ENCODE peak calls at places on chromosomes 13 and 19, in five cellular contexts. N, P, M, I and C are unnamed samples.

GRCh38 chr19:40216777-40217026 is 1.5 kb downstream of the TTC9B start:
- DNase-seq in N (no peak), P (no peak), M (no peak), I (no peak), C (no peak)

GRCh38 chr13:109162248-109163051 is 533.0 kb downstream of the MYO16 start:
- DNase-seq in N (peak; percentile 98), P (no peak), M (no peak), I (no peak), C (no peak)

GRCh38 chr19:13993554-13994308 is 12.4 kb downstream of the RFX1 start:
- DNase-seq in N (no peak), P (no peak), M (no peak), I (no peak), C (no peak)

GRCh38 chr19:55440411-55441105 is 2.5 kb downstream of the SHISA7 start:
- DNase-seq in N (no peak), P (no peak), M (no peak), I (no peak), C (no peak)

GRCh38 chr13:41610426-41610825 is 153.1 kb downstream of the RGCC start:
- DNase-seq in N (no peak), P (peak; percentile 56), M (no peak), I (no peak), C (no peak)

GRCh38 chr19:1085676-1086442 is 9.3 kb downstream of the POLR2E start:
- DNase-seq in N (no peak), P (no peak), M (no peak), I (no peak), C (no peak)

GRCh38 chr19:54160182-54160811 is 776 bp upstream of the LENG1 start:
- DNase-seq in N (no peak), P (no peak), M (no peak), I (no peak), C (no peak)

GRCh38 chr13:41614671-41615519 is 157.5 kb downstream of the RGCC start:
- DNase-seq in N (no peak), P (no peak), M (no peak), I (no peak), C (no peak)

GRCh38 chr13:35716186-35716585 is 239.7 kb upstream of the MAB21L1 start:
- DNase-seq in N (no peak), P (no peak), M (no peak), I (no peak), C (no peak)

GRCh38 chr19:38946229-38947010 is 15.7 kb downstream of the MRPS12 start:
- DNase-seq in N (no peak), P (no peak), M (no peak), I (no peak), C (no peak)

GRCh38 chr19:54952591-54953344 is 5.4 kb upstream of the NLRP7 start:
- DNase-seq in N (no peak), P (no peak), M (no peak), I (no peak), C (no peak)

DNA sequence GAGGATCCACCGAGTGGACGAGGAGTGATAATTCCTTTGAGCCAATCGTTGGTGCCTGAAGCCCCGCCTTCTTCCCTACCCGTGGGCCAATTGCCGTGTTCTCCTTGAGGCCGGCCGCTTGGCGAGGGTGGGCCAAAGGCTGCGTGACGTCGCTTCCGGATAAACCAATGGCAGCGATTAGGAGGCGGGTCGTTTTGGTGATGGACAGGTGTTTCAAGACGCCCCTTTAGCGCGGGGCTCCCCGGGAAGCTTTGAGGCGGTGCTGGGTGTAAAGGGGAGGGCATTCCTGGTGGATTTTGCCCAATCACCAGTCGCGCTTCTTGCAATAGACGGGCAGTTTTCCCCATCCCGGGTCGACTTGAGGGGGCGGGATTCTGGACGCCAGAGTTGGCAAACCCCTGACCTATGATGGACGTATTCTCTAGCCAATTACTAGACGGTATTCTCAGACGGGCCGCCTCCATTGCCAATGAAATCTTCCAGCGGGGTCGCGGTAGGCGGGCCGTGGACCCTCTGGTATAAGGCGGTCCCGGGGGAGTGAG is 310 bp upstream of the PRMT1 start:
- DNase-seq in N (peak; percentile 99), P (peak; percentile 99), M (peak; percentile 99), I (peak; percentile 99), C (peak; percentile 98)
- H3K4me3 ChIP-seq in N (peak overlapping the region; percentile 100), P (peak overlapping the region; percentile 98), M (peak overlapping the region; percentile 82), I (peak overlapping the region; percentile 87), C (peak overlapping the region; percentile 81)

GRCh38 chr13:66689037-66689619 is 541.0 kb downstream of the PCDH9 start:
- DNase-seq in N (no peak), P (no peak), M (no peak), I (no peak), C (no peak)
- H3K4me3 ChIP-seq in N (no peak overlapping the region), P (no peak overlapping the region), M (no peak overlapping the region), I (no peak overlapping the region), C (no peak overlapping the region)

GRCh38 chr19:11404588-11405258 is 14.4 kb downstream of the RGL3 start:
- DNase-seq in N (no peak), P (no peak), M (no peak), I (no peak), C (no peak)

GRCh38 chr19:11410682-11411081 is 8.4 kb downstream of the RGL3 start:
- DNase-seq in N (no peak), P (no peak), M (no peak), I (no peak), C (peak; percentile 44)

GRCh38 chr19:11401808-11402543 is 17.1 kb downstream of the RGL3 start:
- DNase-seq in N (no peak), P (no peak), M (no peak), I (no peak), C (no peak)

GRCh38 chr19:11408591-11408990 is 10.5 kb downstream of the RGL3 start:
- DNase-seq in N (no peak), P (no peak), M (no peak), I (no peak), C (no peak)

DNA sequence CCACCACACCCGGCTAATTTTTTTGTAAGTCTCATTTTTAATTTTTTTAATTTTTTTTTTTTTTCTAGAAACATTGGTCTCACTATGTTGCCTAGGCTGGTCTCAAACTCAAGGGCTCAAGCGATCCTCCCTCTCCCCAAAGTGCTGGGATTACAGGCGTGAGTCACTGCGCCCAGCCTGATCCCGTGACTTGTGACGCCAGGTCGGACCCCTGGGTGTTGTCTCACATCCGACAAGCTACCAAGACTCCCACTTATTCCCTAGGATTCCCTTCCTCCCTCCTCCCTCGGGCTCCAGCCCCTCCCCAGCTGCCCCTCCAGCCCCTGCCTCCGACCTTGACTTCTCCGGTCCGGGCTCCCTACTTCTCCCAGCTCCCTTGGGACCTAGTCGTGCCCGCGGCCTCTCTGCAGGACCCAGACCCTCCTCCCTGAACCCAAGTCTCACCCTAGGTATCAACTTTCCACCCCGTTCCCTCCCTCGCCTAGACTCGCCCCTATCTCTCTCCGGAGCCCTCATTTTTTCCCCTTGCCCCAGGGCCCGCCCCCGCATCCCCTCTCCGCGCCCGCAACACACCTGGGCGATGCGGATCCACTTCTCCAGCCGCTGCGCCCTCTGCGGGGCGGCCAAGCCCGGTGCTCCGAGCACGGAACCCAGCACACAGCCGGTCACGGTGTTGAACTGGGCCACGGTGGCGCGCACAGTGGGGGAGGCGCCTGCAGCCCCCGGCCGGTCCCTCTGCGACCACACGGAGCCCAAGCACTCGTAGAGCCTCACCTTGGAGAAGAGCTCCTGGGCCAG is 13.1 kb downstream of the RGL3 start:
- DNase-seq in N (no peak), P (no peak), M (no peak), I (no peak), C (no peak)
- H3K4me3 ChIP-seq in N (no peak overlapping the region), P (no peak overlapping the region), M (no peak overlapping the region), I (no peak overlapping the region), C (no peak overlapping the region)

GRCh38 chr19:8367327-8368001 is 3.5 kb downstream of the ANGPTL4 start:
- DNase-seq in N (no peak), P (peak; percentile 91), M (no peak), I (peak; percentile 71), C (peak; percentile 91)

GRCh38 chr19:8363803-8364771 is at the start of gene ANGPTL4:
- DNase-seq in N (no peak), P (peak; percentile 77), M (peak; percentile 8), I (peak; percentile 53), C (no peak)

GRCh38 chr19:8366961-8367326 is 3.0 kb downstream of the ANGPTL4 start:
- DNase-seq in N (no peak), P (no peak), M (no peak), I (no peak), C (no peak)

GRCh38 chr19:8368136-8368535 is 4.2 kb downstream of the ANGPTL4 start:
- DNase-seq in N (no peak), P (no peak), M (no peak), I (no peak), C (no peak)

DNA sequence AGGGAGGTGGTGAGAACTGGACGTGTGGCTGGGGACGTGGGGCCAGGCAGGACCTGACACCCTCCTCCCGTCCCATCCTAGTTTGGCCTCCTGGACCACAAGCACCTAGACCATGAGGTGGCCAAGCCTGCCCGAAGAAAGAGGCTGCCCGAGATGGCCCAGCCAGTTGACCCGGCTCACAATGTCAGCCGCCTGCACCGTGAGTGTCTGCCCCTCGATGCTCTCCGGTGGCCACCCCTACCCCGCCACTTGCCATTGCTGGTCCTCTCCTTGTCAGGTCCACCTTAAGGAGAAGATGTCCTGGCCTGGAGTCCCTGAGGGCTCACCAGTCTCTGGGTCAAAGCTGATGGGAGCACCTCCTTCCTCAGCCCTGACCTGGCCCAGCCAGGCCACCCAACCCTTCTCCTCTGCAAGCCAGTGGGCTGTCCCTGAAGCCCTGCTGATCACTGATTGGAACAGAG is 2.2 kb downstream of the ANGPTL4 start:
- DNase-seq in N (no peak), P (no peak), M (no peak), I (no peak), C (no peak)
- H3K4me3 ChIP-seq in N (no peak overlapping the region), P (peak overlapping the region; percentile 80), M (no peak overlapping the region), I (no peak overlapping the region), C (no peak overlapping the region)

GRCh38 chr13:98397221-98397620 is 179.7 kb downstream of the STK24 start:
- DNase-seq in N (no peak), P (no peak), M (no peak), I (no peak), C (no peak)

GRCh38 chr13:98393873-98394272 is 183.0 kb downstream of the STK24 start:
- DNase-seq in N (no peak), P (no peak), M (no peak), I (no peak), C (no peak)

GRCh38 chr13:98397861-98398260 is 179.0 kb downstream of the STK24 start:
- DNase-seq in N (no peak), P (no peak), M (no peak), I (no peak), C (no peak)

GRCh38 chr13:98396071-98396710 is 180.7 kb downstream of the STK24 start:
- DNase-seq in N (no peak), P (no peak), M (no peak), I (no peak), C (no peak)

GRCh38 chr13:98394820-98395510 is 181.9 kb downstream of the STK24 start:
- DNase-seq in N (no peak), P (no peak), M (no peak), I (no peak), C (no peak)
- H3K4me3 ChIP-seq in N (no peak overlapping the region), P (no peak overlapping the region), M (no peak overlapping the region), I (no peak overlapping the region), C (no peak overlapping the region)

DNA sequence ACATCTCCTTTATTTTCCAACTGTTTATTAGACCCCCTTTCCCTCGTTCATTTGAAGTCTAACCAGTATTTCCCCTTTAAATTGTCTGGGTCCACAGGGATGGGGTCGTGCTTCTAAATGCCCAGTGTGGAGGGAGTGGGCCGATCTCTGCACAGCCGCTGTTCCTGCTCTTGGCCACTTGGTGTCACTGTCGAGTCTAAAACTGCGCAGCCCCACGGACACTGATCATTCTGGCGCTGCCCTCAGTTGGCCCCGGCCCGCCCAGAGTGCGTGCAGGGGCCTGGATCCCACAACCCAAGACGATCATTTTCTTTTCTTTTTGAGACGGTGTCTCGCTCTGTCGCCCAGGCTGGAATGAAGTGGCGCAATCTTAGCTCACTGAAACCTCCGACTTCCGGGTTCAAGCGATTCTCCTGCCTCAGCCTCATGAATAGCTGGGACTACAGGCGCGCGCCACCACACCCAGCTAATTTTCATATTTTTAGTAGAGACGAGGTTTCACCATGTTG is 12.0 kb downstream of the WDR88 start:
- DNase-seq in N (no peak), P (peak; percentile 49), M (peak; percentile 41), I (no peak), C (peak; percentile 10)
- H3K4me3 ChIP-seq in N (no peak overlapping the region), P (no peak overlapping the region), M (no peak overlapping the region), I (peak overlapping the region; percentile 41), C (no peak overlapping the region)